ENCODE peak calls at places on chromosomes 4 and X, in four cellular contexts. E is neuronal stem cell, S is H9, D is mesenchymal stem cell. P is an unnamed sample.

GRCh38 chr4:24557036-24558022 is 27.0 kb downstream of the DHX15 start:
- DNase-seq in E (no peak), S (no peak), D (peak), P (peak)

GRCh38 chr4:141142423-141142822 is 9.2 kb upstream of the RNF150 start:
- DNase-seq in E (no peak), S (no peak), D (no peak), P (no peak)

GRCh38 chr4:929096-929765 is 2.9 kb downstream of the GAK start:
- DNase-seq in E (no peak), S (no peak), D (no peak), P (no peak)

GRCh38 chr4:42248986-42249385 is 96.5 kb upstream of the BEND4 start:
- DNase-seq in E (no peak), S (no peak), D (no peak), P (no peak)

GRCh38 chr4:10461091-10461849 is 4.0 kb upstream of the ZNF518B start:
- DNase-seq in E (peak), S (peak), D (peak), P (peak)

GRCh38 chr4:55136634-55137033 is 11.2 kb upstream of the KDR start:
- DNase-seq in E (no peak), S (no peak), D (no peak), P (no peak)

GRCh38 chr4:110533940-110534339 is 58.0 kb downstream of the ENPEP start:
- DNase-seq in E (no peak), S (no peak), D (peak), P (peak)

GRCh38 chrX:40012039-40012799 is 85.5 kb downstream of the BCOR start:
- DNase-seq in E (no peak), S (peak), D (peak), P (no peak)

GRCh38 chrX:71175531-71175930 is 30.9 kb downstream of the NLGN3 start:
- DNase-seq in E (no peak), S (no peak), D (no peak), P (peak)

DNA sequence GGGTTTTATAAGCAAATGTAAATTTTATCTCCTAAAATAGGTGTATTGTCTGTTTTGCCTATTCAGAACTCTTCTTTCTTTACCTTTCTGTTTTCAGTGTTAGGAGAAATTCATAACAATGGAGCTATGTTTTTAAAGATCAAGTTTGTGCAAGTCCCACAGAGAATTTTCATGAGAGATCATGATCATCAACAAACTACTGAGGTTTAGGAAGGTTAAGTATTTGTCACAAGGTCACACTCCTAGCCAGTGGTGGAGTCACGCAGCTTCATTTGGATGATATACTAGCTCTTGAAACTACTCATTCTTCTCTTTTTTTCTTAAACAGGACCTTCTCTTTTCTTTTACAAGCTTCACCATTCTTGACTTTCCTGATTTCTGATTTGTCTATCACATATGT is 892.6 kb upstream of the FRG1 start:
- DNase-seq in E (no peak), S (no peak), D (peak), P (no peak)
- H3K23ac ChIP-seq in E (no peak), S (no peak), D (no peak), P (no peak)

DNA sequence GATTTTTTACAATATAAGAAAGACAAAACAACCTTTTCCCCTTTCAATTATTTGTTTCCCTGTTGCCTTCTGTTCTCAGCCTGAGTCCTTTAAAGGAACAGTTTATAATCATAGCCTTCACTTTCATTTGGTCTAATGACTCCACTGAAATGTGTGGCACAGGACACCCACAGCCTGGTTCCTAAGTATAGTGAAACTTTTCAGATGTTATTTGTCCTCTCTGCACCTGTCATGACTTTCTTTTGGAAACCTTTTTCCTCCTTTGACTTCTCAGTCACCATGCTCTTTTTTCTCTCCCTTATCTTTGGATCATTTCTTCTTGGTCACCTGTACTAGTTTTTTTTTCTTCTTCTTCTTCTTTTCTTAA is 237.8 kb upstream of the ANXA3 start:
- DNase-seq in E (no peak), S (no peak), D (no peak), P (no peak)
- H3K9ac ChIP-seq in E (no peak), S (no peak), D (peak), P (no peak)

GRCh38 chr4:6110681-6111353 is 89.5 kb downstream of the JAKMIP1 start:
- DNase-seq in E (no peak), S (no peak), D (no peak), P (no peak)
- H2BK12ac ChIP-seq in E (no peak), S (no peak), D (no peak), P (no peak)

DNA sequence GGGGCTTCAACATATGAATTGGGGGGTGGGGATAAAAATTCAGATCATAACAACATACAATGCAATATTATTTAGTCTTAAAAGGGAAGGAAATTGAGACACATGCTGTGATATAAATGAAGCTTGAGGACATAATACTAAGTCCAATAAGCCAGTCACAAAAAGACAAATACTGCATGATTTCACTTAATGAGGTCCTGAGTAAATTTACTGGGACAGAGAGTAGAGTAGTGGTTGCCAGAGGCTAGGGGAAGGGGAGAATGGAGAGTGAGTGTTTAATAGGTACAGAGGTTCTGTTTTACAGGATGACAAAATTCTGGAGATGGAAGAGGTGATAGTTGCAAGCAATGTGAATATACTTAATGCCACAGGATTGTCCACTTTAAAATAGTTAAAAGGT is 89.2 kb upstream of the RAPGEF2 start:
- DNase-seq in E (no peak), S (no peak), D (no peak), P (no peak)
- H3K23ac ChIP-seq in E (no peak), S (no peak), D (no peak), P (no peak)

GRCh38 chr4:113471141-113471860 is 290.2 kb downstream of the CAMK2D start:
- DNase-seq in E (no peak), S (no peak), D (no peak), P (no peak)

GRCh38 chr4:113467581-113467980 is 294.0 kb downstream of the CAMK2D start:
- DNase-seq in E (no peak), S (no peak), D (peak), P (peak)

GRCh38 chr4:113469926-113470325 is 291.6 kb downstream of the CAMK2D start:
- DNase-seq in E (no peak), S (no peak), D (no peak), P (no peak)

GRCh38 chr4:113468165-113469022 is 293.1 kb downstream of the CAMK2D start:
- DNase-seq in E (peak), S (peak), D (peak), P (peak)

GRCh38 chr4:113469023-113469390 is 292.5 kb downstream of the CAMK2D start:
- DNase-seq in E (no peak), S (no peak), D (no peak), P (no peak)
- H3K9ac ChIP-seq in E (no peak), S (no peak), D (peak), P (no peak)